ENCODE peak calls at places on chromosomes 4 and X, in four cellular contexts. E is H1, Z is HepG2, S is GM12878. K is an unnamed sample.

GRCh38 chr4:102454278-102454677 is 46.9 kb upstream of the NFKB1 start:
- DNase-seq in S (no peak), Z (no peak), E (no peak), K (no peak)

GRCh38 chr4:25882226-25882625 is 19.4 kb upstream of the SEL1L3 start:
- DNase-seq in S (no peak), E (no peak), Z (no peak), K (no peak)

GRCh38 chr4:19512086-19512485 is 739.6 kb upstream of the SLIT2 start:
- DNase-seq in Z (no peak), E (no peak), S (no peak), K (no peak)

GRCh38 chrX:74465424-74465823 is 44.1 kb downstream of the SLC16A2 start:
- DNase-seq in S (no peak), E (no peak), Z (no peak), K (no peak)

GRCh38 chr4:17811078-17811603 is 362 bp downstream of the NCAPG start:
- DNase-seq in S (no peak), Z (no peak), E (peak; percentile 48), K (no peak)

GRCh38 chr4:169993531-169993930 is 32.7 kb downstream of the MFAP3L start:
- DNase-seq in Z (no peak), S (no peak), E (no peak), K (no peak)

GRCh38 chr4:14334166-14334565 is 668.1 kb upstream of the CPEB2 start:
- DNase-seq in Z (no peak), S (no peak), E (no peak), K (no peak)

GRCh38 chr4:158837527-158838141 is 68.8 kb downstream of the FNIP2 start:
- DNase-seq in E (no peak), Z (no peak), S (no peak), K (no peak)

GRCh38 chr4:109942292-109942926 is 29.7 kb downstream of the EGF start:
- DNase-seq in E (no peak), S (no peak), Z (no peak), K (no peak)

GRCh38 chrX:13258052-13258444 is 61.8 kb downstream of the ATXN3L start:
- DNase-seq in S (no peak), E (no peak), Z (no peak), K (no peak)

GRCh38 chr4:46648088-46648744 is 258.3 kb upstream of the GABRA2 start:
- DNase-seq in E (peak; percentile 51), Z (peak; percentile 37), S (no peak), K (peak; percentile 64)

GRCh38 chrX:3526749-3527148 is 180.3 kb upstream of the MXRA5 start:
- DNase-seq in Z (no peak), E (no peak), S (no peak), K (no peak)

DNA sequence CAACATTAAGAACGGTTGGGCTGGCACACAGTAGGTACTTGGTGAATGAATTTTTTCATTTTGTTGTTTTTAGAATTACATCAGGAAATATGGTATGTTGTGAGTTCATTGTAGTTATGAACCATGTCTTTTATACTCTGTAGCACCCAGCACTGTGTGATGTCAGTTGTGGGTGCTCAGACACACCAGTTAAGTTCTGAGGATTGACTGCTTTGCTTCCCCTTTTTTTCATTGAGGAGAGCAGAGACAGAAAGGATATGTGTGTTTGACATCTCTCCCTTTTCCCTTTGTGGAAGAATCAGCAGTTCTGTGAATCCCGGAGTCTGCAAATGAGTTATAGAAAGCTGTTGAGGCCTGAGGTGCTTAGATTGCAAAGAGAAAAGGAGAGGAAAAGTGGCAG is 13.0 kb downstream of the SMAD1 start:
- DNase-seq in Z (no peak), E (no peak), S (no peak), K (no peak)
- H3K4me1 ChIP-seq in Z (no peaks in the 10 kb centered on the region), E (peaks cover 3% of the 10 kb centered on the region), S (peaks cover 5% of the 10 kb centered on the region), K (no peaks in the 10 kb centered on the region)

GRCh38 chrX:952816-953215 is 259.6 kb downstream of the CRLF2 start:
- DNase-seq in Z (no peak), E (no peak), S (no peak), K (no peak)
- TF ChIP-seq SUZ12 in Z (no peak), E (no peak), S (no peak), K (no peak)

GRCh38 chr4:101285985-101286384 is 61.3 kb downstream of the PPP3CA start:
- DNase-seq in Z (no peak), E (no peak), S (no peak), K (no peak)
- H3K4me1 ChIP-seq in Z (peaks cover 23% of the 10 kb centered on the region), E (peaks cover 28% of the 10 kb centered on the region), S (peaks cover 2% of the 10 kb centered on the region), K (no peaks in the 10 kb centered on the region)

GRCh38 chr4:3836041-3836801 is 70.0 kb downstream of the ADRA2C start:
- DNase-seq in S (no peak), Z (no peak), E (no peak), K (no peak)
- TF ChIP-seq SUZ12 in S (no peak), Z (no peak), E (no peak), K (no peak)

GRCh38 chrX:129728061-129728460 is 10.7 kb upstream of the XPNPEP2 start:
- DNase-seq in S (no peak), Z (no peak), E (no peak), K (no peak)
- H3K4me1 ChIP-seq in S (no peaks in the 10 kb centered on the region), Z (no peaks in the 10 kb centered on the region), E (no peaks in the 10 kb centered on the region), K (no peaks in the 10 kb centered on the region)

GRCh38 chrX:129701624-129702069 is 37.1 kb upstream of the XPNPEP2 start:
- DNase-seq in E (no peak), S (no peak), Z (no peak), K (no peak)
- TF ChIP-seq SUZ12 in E (no peak), S (no peak), Z (no peak), K (no peak)

GRCh38 chr4:101242441-101242840 is 104.9 kb downstream of the PPP3CA start:
- DNase-seq in Z (no peak), S (no peak), E (no peak), K (no peak)

GRCh38 chr4:101237773-101238172 is 109.6 kb downstream of the PPP3CA start:
- DNase-seq in E (no peak), Z (no peak), S (no peak), K (no peak)

GRCh38 chr4:101238706-101239105 is 108.6 kb downstream of the PPP3CA start:
- DNase-seq in Z (no peak), S (no peak), E (no peak), K (no peak)

GRCh38 chr4:101236097-101236496 is 111.2 kb downstream of the PPP3CA start:
- DNase-seq in Z (no peak), S (no peak), E (no peak), K (no peak)

GRCh38 chr4:101239685-101240084 is 107.6 kb downstream of the PPP3CA start:
- DNase-seq in Z (no peak), E (no peak), S (no peak), K (no peak)
- H3K4me1 ChIP-seq in Z (no peaks in the 10 kb centered on the region), E (peaks cover 2% of the 10 kb centered on the region), S (no peaks in the 10 kb centered on the region), K (no peaks in the 10 kb centered on the region)

K was measured in NT2/D1.